ENCODE peak calls at places on chromosome 1, in ten cellular contexts. One of them, this sample, is unnamed.

GRCh38 chr1:98677288-98677687 is 15.8 kb downstream of the SNX7 start:
- DNase-seq in psoas muscle: no peak
- DNase-seq in stimulated activated CD4-positive, alpha-beta T cell treated with anti-CD3 and anti-CD28 coated beads, Interleukin-4, amount 100 ng/mL, for 4 hours: no peak
- DNase-seq in Ammon's horn: no peak
- DNase-seq in GM10248: no peak
- DNase-seq in Peyer's patch: no peak
- DNase-seq in effector memory CD4-positive, alpha-beta T cell: no peak
- DNase-seq in prostate gland: peak; percentile 16
- DNase-seq in DMS53: peak; percentile 70
- DNase-seq in fibroblast of gingiva: peak; percentile 83
- DNase-seq in this sample: no peak

GRCh38 chr1:28538286-28538685 is 14.6 kb upstream of the TRNAU1AP start:
- DNase-seq in fibroblast of gingiva: no peak
- DNase-seq in Peyer's patch: no peak
- DNase-seq in Ammon's horn: no peak
- DNase-seq in psoas muscle: no peak
- DNase-seq in GM10248: no peak
- DNase-seq in stimulated activated CD4-positive, alpha-beta T cell treated with anti-CD3 and anti-CD28 coated beads, Interleukin-4, amount 100 ng/mL, for 4 hours: no peak
- DNase-seq in DMS53: no peak
- DNase-seq in effector memory CD4-positive, alpha-beta T cell: no peak
- DNase-seq in prostate gland: no peak
- DNase-seq in this sample: no peak

GRCh38 chr1:20240012-20240411 is 50.7 kb upstream of the VWA5B1 start:
- DNase-seq in psoas muscle: no peak
- DNase-seq in prostate gland: no peak
- DNase-seq in Peyer's patch: no peak
- DNase-seq in DMS53: no peak
- DNase-seq in Ammon's horn: no peak
- DNase-seq in fibroblast of gingiva: no peak
- DNase-seq in GM10248: no peak
- DNase-seq in stimulated activated CD4-positive, alpha-beta T cell treated with anti-CD3 and anti-CD28 coated beads, Interleukin-4, amount 100 ng/mL, for 4 hours: no peak
- DNase-seq in effector memory CD4-positive, alpha-beta T cell: no peak
- DNase-seq in this sample: no peak

GRCh38 chr1:70553192-70553956 is 142.3 kb downstream of the CTH start:
- DNase-seq in stimulated activated CD4-positive, alpha-beta T cell treated with anti-CD3 and anti-CD28 coated beads, Interleukin-4, amount 100 ng/mL, for 4 hours: no peak
- DNase-seq in Peyer's patch: no peak
- DNase-seq in fibroblast of gingiva: no peak
- DNase-seq in Ammon's horn: no peak
- DNase-seq in effector memory CD4-positive, alpha-beta T cell: no peak
- DNase-seq in GM10248: no peak
- DNase-seq in prostate gland: no peak
- DNase-seq in psoas muscle: no peak
- DNase-seq in DMS53: no peak
- DNase-seq in this sample: no peak

GRCh38 chr1:184150776-184151531 is 99.4 kb downstream of the TSEN15 start:
- DNase-seq in DMS53: no peak
- DNase-seq in prostate gland: no peak
- DNase-seq in fibroblast of gingiva: peak; percentile 67
- DNase-seq in Ammon's horn: peak; percentile 74
- DNase-seq in Peyer's patch: no peak
- DNase-seq in GM10248: no peak
- DNase-seq in effector memory CD4-positive, alpha-beta T cell: no peak
- DNase-seq in stimulated activated CD4-positive, alpha-beta T cell treated with anti-CD3 and anti-CD28 coated beads, Interleukin-4, amount 100 ng/mL, for 4 hours: no peak
- DNase-seq in psoas muscle: peak; percentile 42
- DNase-seq in this sample: no peak

GRCh38 chr1:51555866-51556619 is 37.0 kb upstream of the EPS15 start:
- DNase-seq in stimulated activated CD4-positive, alpha-beta T cell treated with anti-CD3 and anti-CD28 coated beads, Interleukin-4, amount 100 ng/mL, for 4 hours: no peak
- DNase-seq in psoas muscle: no peak
- DNase-seq in effector memory CD4-positive, alpha-beta T cell: no peak
- DNase-seq in DMS53: no peak
- DNase-seq in prostate gland: no peak
- DNase-seq in fibroblast of gingiva: no peak
- DNase-seq in GM10248: no peak
- DNase-seq in Ammon's horn: no peak
- DNase-seq in Peyer's patch: no peak
- DNase-seq in this sample: no peak

GRCh38 chr1:218812360-218812759 is 361.3 kb upstream of the LYPLAL1 start:
- DNase-seq in prostate gland: no peak
- DNase-seq in DMS53: no peak
- DNase-seq in GM10248: no peak
- DNase-seq in stimulated activated CD4-positive, alpha-beta T cell treated with anti-CD3 and anti-CD28 coated beads, Interleukin-4, amount 100 ng/mL, for 4 hours: no peak
- DNase-seq in fibroblast of gingiva: no peak
- DNase-seq in Peyer's patch: no peak
- DNase-seq in psoas muscle: no peak
- DNase-seq in Ammon's horn: no peak
- DNase-seq in effector memory CD4-positive, alpha-beta T cell: no peak
- DNase-seq in this sample: no peak

GRCh38 chr1:153960206-153960605 is 1.8 kb upstream of the CRTC2 start:
- DNase-seq in Ammon's horn: no peak
- DNase-seq in GM10248: no peak
- DNase-seq in stimulated activated CD4-positive, alpha-beta T cell treated with anti-CD3 and anti-CD28 coated beads, Interleukin-4, amount 100 ng/mL, for 4 hours: no peak
- DNase-seq in Peyer's patch: no peak
- DNase-seq in effector memory CD4-positive, alpha-beta T cell: no peak
- DNase-seq in fibroblast of gingiva: no peak
- DNase-seq in prostate gland: no peak
- DNase-seq in psoas muscle: no peak
- DNase-seq in DMS53: no peak
- DNase-seq in this sample: no peak

GRCh38 chr1:10561955-10562354 is 87.2 kb downstream of the PEX14 start:
- DNase-seq in effector memory CD4-positive, alpha-beta T cell: no peak
- DNase-seq in Ammon's horn: no peak
- DNase-seq in psoas muscle: no peak
- DNase-seq in Peyer's patch: no peak
- DNase-seq in GM10248: no peak
- DNase-seq in stimulated activated CD4-positive, alpha-beta T cell treated with anti-CD3 and anti-CD28 coated beads, Interleukin-4, amount 100 ng/mL, for 4 hours: peak; percentile 4
- DNase-seq in DMS53: no peak
- DNase-seq in prostate gland: no peak
- DNase-seq in fibroblast of gingiva: no peak
- DNase-seq in this sample: no peak

GRCh38 chr1:165851034-165851658 is 23.7 kb downstream of the UCK2 start:
- DNase-seq in stimulated activated CD4-positive, alpha-beta T cell treated with anti-CD3 and anti-CD28 coated beads, Interleukin-4, amount 100 ng/mL, for 4 hours: no peak
- DNase-seq in DMS53: no peak
- DNase-seq in effector memory CD4-positive, alpha-beta T cell: no peak
- DNase-seq in Peyer's patch: no peak
- DNase-seq in prostate gland: no peak
- DNase-seq in GM10248: peak; percentile 56
- DNase-seq in psoas muscle: no peak
- DNase-seq in Ammon's horn: no peak
- DNase-seq in fibroblast of gingiva: peak; percentile 12
- DNase-seq in this sample: no peak

GRCh38 chr1:44030606-44031050 is 634 bp downstream of the SLC6A9 start:
- DNase-seq in psoas muscle: peak; percentile 31
- DNase-seq in GM10248: peak; percentile 46
- DNase-seq in effector memory CD4-positive, alpha-beta T cell: no peak
- DNase-seq in prostate gland: no peak
- DNase-seq in stimulated activated CD4-positive, alpha-beta T cell treated with anti-CD3 and anti-CD28 coated beads, Interleukin-4, amount 100 ng/mL, for 4 hours: peak; percentile 40
- DNase-seq in fibroblast of gingiva: peak; percentile 24
- DNase-seq in DMS53: peak; percentile 85
- DNase-seq in Ammon's horn: peak; percentile 83
- DNase-seq in Peyer's patch: no peak
- DNase-seq in this sample: no peak

GRCh38 chr1:38043036-38043747 is 3.4 kb downstream of the POU3F1 start:
- DNase-seq in fibroblast of gingiva: no peak
- DNase-seq in prostate gland: no peak
- DNase-seq in stimulated activated CD4-positive, alpha-beta T cell treated with anti-CD3 and anti-CD28 coated beads, Interleukin-4, amount 100 ng/mL, for 4 hours: no peak
- DNase-seq in GM10248: no peak
- DNase-seq in Peyer's patch: no peak
- DNase-seq in Ammon's horn: no peak
- DNase-seq in effector memory CD4-positive, alpha-beta T cell: no peak
- DNase-seq in DMS53: no peak
- DNase-seq in psoas muscle: no peak
- DNase-seq in this sample: no peak

GRCh38 chr1:160576430-160576829 is 2.9 kb downstream of the CD84 start:
- DNase-seq in stimulated activated CD4-positive, alpha-beta T cell treated with anti-CD3 and anti-CD28 coated beads, Interleukin-4, amount 100 ng/mL, for 4 hours: peak; percentile 43
- DNase-seq in prostate gland: no peak
- DNase-seq in Ammon's horn: peak; percentile 13
- DNase-seq in Peyer's patch: no peak
- DNase-seq in fibroblast of gingiva: no peak
- DNase-seq in effector memory CD4-positive, alpha-beta T cell: no peak
- DNase-seq in DMS53: no peak
- DNase-seq in GM10248: no peak
- DNase-seq in psoas muscle: no peak
- DNase-seq in this sample: no peak

GRCh38 chr1:165474196-165474595 is 29.3 kb upstream of the RXRG start:
- DNase-seq in DMS53: no peak
- DNase-seq in stimulated activated CD4-positive, alpha-beta T cell treated with anti-CD3 and anti-CD28 coated beads, Interleukin-4, amount 100 ng/mL, for 4 hours: no peak
- DNase-seq in effector memory CD4-positive, alpha-beta T cell: no peak
- DNase-seq in psoas muscle: no peak
- DNase-seq in fibroblast of gingiva: no peak
- DNase-seq in Ammon's horn: no peak
- DNase-seq in Peyer's patch: no peak
- DNase-seq in prostate gland: no peak
- DNase-seq in GM10248: no peak
- DNase-seq in this sample: no peak

GRCh38 chr1:48526045-48526714 is 54.2 kb upstream of the SPATA6 start:
- DNase-seq in stimulated activated CD4-positive, alpha-beta T cell treated with anti-CD3 and anti-CD28 coated beads, Interleukin-4, amount 100 ng/mL, for 4 hours: no peak
- DNase-seq in GM10248: no peak
- DNase-seq in DMS53: peak; percentile 70
- DNase-seq in fibroblast of gingiva: peak; percentile 32
- DNase-seq in Peyer's patch: no peak
- DNase-seq in psoas muscle: no peak
- DNase-seq in Ammon's horn: peak; percentile 94
- DNase-seq in prostate gland: peak; percentile 29
- DNase-seq in effector memory CD4-positive, alpha-beta T cell: no peak
- DNase-seq in this sample: no peak

GRCh38 chr1:208387908-208388756 is 143.9 kb upstream of the PLXNA2 start:
- DNase-seq in effector memory CD4-positive, alpha-beta T cell: no peak
- DNase-seq in Peyer's patch: no peak
- DNase-seq in GM10248: no peak
- DNase-seq in prostate gland: no peak
- DNase-seq in stimulated activated CD4-positive, alpha-beta T cell treated with anti-CD3 and anti-CD28 coated beads, Interleukin-4, amount 100 ng/mL, for 4 hours: no peak
- DNase-seq in psoas muscle: no peak
- DNase-seq in Ammon's horn: no peak
- DNase-seq in DMS53: no peak
- DNase-seq in fibroblast of gingiva: no peak
- DNase-seq in this sample: no peak

GRCh38 chr1:201215531-201216357 is 25.1 kb downstream of the IGFN1 start:
- DNase-seq in Peyer's patch: no peak
- DNase-seq in effector memory CD4-positive, alpha-beta T cell: no peak
- DNase-seq in prostate gland: no peak
- DNase-seq in GM10248: no peak
- DNase-seq in stimulated activated CD4-positive, alpha-beta T cell treated with anti-CD3 and anti-CD28 coated beads, Interleukin-4, amount 100 ng/mL, for 4 hours: no peak
- DNase-seq in psoas muscle: no peak
- DNase-seq in fibroblast of gingiva: no peak
- DNase-seq in Ammon's horn: no peak
- DNase-seq in DMS53: no peak
- DNase-seq in this sample: no peak

GRCh38 chr1:233885196-233886028 is 19.1 kb upstream of the SLC35F3 start:
- DNase-seq in fibroblast of gingiva: no peak
- DNase-seq in DMS53: no peak
- DNase-seq in Ammon's horn: no peak
- DNase-seq in effector memory CD4-positive, alpha-beta T cell: no peak
- DNase-seq in stimulated activated CD4-positive, alpha-beta T cell treated with anti-CD3 and anti-CD28 coated beads, Interleukin-4, amount 100 ng/mL, for 4 hours: no peak
- DNase-seq in psoas muscle: no peak
- DNase-seq in prostate gland: no peak
- DNase-seq in GM10248: no peak
- DNase-seq in Peyer's patch: no peak
- DNase-seq in this sample: no peak

GRCh38 chr1:26472330-26472900 is at the start of gene HMGN2:
- DNase-seq in effector memory CD4-positive, alpha-beta T cell: peak; percentile 83
- DNase-seq in Peyer's patch: peak; percentile 92
- DNase-seq in psoas muscle: peak; percentile 88
- DNase-seq in DMS53: peak; percentile 96
- DNase-seq in fibroblast of gingiva: peak; percentile 80
- DNase-seq in Ammon's horn: peak; percentile 93
- DNase-seq in stimulated activated CD4-positive, alpha-beta T cell treated with anti-CD3 and anti-CD28 coated beads, Interleukin-4, amount 100 ng/mL, for 4 hours: peak; percentile 88
- DNase-seq in prostate gland: peak; percentile 91
- DNase-seq in GM10248: peak; percentile 86
- DNase-seq in this sample: peak; percentile 78

GRCh38 chr1:24952413-24952841 is 22.4 kb upstream of the RUNX3 start:
- DNase-seq in Ammon's horn: no peak
- DNase-seq in GM10248: no peak
- DNase-seq in Peyer's patch: peak; percentile 9
- DNase-seq in effector memory CD4-positive, alpha-beta T cell: no peak
- DNase-seq in stimulated activated CD4-positive, alpha-beta T cell treated with anti-CD3 and anti-CD28 coated beads, Interleukin-4, amount 100 ng/mL, for 4 hours: no peak
- DNase-seq in fibroblast of gingiva: no peak
- DNase-seq in DMS53: no peak
- DNase-seq in psoas muscle: no peak
- DNase-seq in prostate gland: no peak
- DNase-seq in this sample: no peak

GRCh38 chr1:222455188-222455879 is 92.6 kb downstream of the HHIPL2 start:
- DNase-seq in DMS53: peak; percentile 85
- DNase-seq in stimulated activated CD4-positive, alpha-beta T cell treated with anti-CD3 and anti-CD28 coated beads, Interleukin-4, amount 100 ng/mL, for 4 hours: peak; percentile 75
- DNase-seq in Peyer's patch: peak; percentile 75
- DNase-seq in prostate gland: peak; percentile 79
- DNase-seq in psoas muscle: peak; percentile 83
- DNase-seq in effector memory CD4-positive, alpha-beta T cell: peak; percentile 68
- DNase-seq in GM10248: peak; percentile 75
- DNase-seq in Ammon's horn: peak; percentile 96
- DNase-seq in fibroblast of gingiva: peak; percentile 86
- DNase-seq in this sample: peak; percentile 50

GRCh38 chr1:84122780-84123382 is 21.2 kb upstream of the PRKACB start:
- DNase-seq in psoas muscle: peak; percentile 17
- DNase-seq in Ammon's horn: peak; percentile 79
- DNase-seq in prostate gland: peak; percentile 48
- DNase-seq in fibroblast of gingiva: peak; percentile 45
- DNase-seq in stimulated activated CD4-positive, alpha-beta T cell treated with anti-CD3 and anti-CD28 coated beads, Interleukin-4, amount 100 ng/mL, for 4 hours: peak; percentile 44
- DNase-seq in effector memory CD4-positive, alpha-beta T cell: peak; percentile 22
- DNase-seq in GM10248: peak; percentile 15
- DNase-seq in DMS53: peak; percentile 82
- DNase-seq in Peyer's patch: no peak
- DNase-seq in this sample: no peak

GRCh38 chr1:115134850-115135484 is 45.7 kb upstream of the TSPAN2 start:
- DNase-seq in prostate gland: no peak
- DNase-seq in psoas muscle: no peak
- DNase-seq in stimulated activated CD4-positive, alpha-beta T cell treated with anti-CD3 and anti-CD28 coated beads, Interleukin-4, amount 100 ng/mL, for 4 hours: no peak
- DNase-seq in fibroblast of gingiva: peak; percentile 79
- DNase-seq in GM10248: no peak
- DNase-seq in Peyer's patch: no peak
- DNase-seq in DMS53: no peak
- DNase-seq in Ammon's horn: no peak
- DNase-seq in effector memory CD4-positive, alpha-beta T cell: no peak
- DNase-seq in this sample: no peak

GRCh38 chr1:10530756-10531155 is 56.0 kb downstream of the PEX14 start:
- DNase-seq in effector memory CD4-positive, alpha-beta T cell: no peak
- DNase-seq in Peyer's patch: no peak
- DNase-seq in fibroblast of gingiva: no peak
- DNase-seq in GM10248: no peak
- DNase-seq in DMS53: no peak
- DNase-seq in Ammon's horn: no peak
- DNase-seq in stimulated activated CD4-positive, alpha-beta T cell treated with anti-CD3 and anti-CD28 coated beads, Interleukin-4, amount 100 ng/mL, for 4 hours: no peak
- DNase-seq in prostate gland: no peak
- DNase-seq in psoas muscle: no peak
- DNase-seq in this sample: no peak

GRCh38 chr1:88726697-88727096 is 42.6 kb downstream of the PKN2 start:
- DNase-seq in effector memory CD4-positive, alpha-beta T cell: no peak
- DNase-seq in Peyer's patch: no peak
- DNase-seq in DMS53: no peak
- DNase-seq in fibroblast of gingiva: no peak
- DNase-seq in GM10248: no peak
- DNase-seq in Ammon's horn: no peak
- DNase-seq in stimulated activated CD4-positive, alpha-beta T cell treated with anti-CD3 and anti-CD28 coated beads, Interleukin-4, amount 100 ng/mL, for 4 hours: no peak
- DNase-seq in prostate gland: no peak
- DNase-seq in psoas muscle: no peak
- DNase-seq in this sample: no peak

GRCh38 chr1:32867671-32868070 is 3.0 kb downstream of the FNDC5 start:
- DNase-seq in Peyer's patch: no peak
- DNase-seq in fibroblast of gingiva: no peak
- DNase-seq in psoas muscle: no peak
- DNase-seq in effector memory CD4-positive, alpha-beta T cell: no peak
- DNase-seq in GM10248: no peak
- DNase-seq in stimulated activated CD4-positive, alpha-beta T cell treated with anti-CD3 and anti-CD28 coated beads, Interleukin-4, amount 100 ng/mL, for 4 hours: no peak
- DNase-seq in Ammon's horn: no peak
- DNase-seq in prostate gland: no peak
- DNase-seq in DMS53: no peak
- DNase-seq in this sample: no peak

GRCh38 chr1:83816836-83817235 is 182.1 kb downstream of the TTLL7 start:
- DNase-seq in fibroblast of gingiva: no peak
- DNase-seq in effector memory CD4-positive, alpha-beta T cell: no peak
- DNase-seq in Ammon's horn: no peak
- DNase-seq in DMS53: no peak
- DNase-seq in GM10248: no peak
- DNase-seq in Peyer's patch: no peak
- DNase-seq in stimulated activated CD4-positive, alpha-beta T cell treated with anti-CD3 and anti-CD28 coated beads, Interleukin-4, amount 100 ng/mL, for 4 hours: no peak
- DNase-seq in psoas muscle: no peak
- DNase-seq in prostate gland: peak; percentile 7
- DNase-seq in this sample: no peak

GRCh38 chr1:173052681-173053196 is 2.0 kb upstream of the TNFSF18 start:
- DNase-seq in GM10248: no peak
- DNase-seq in effector memory CD4-positive, alpha-beta T cell: no peak
- DNase-seq in stimulated activated CD4-positive, alpha-beta T cell treated with anti-CD3 and anti-CD28 coated beads, Interleukin-4, amount 100 ng/mL, for 4 hours: no peak
- DNase-seq in fibroblast of gingiva: no peak
- DNase-seq in Peyer's patch: no peak
- DNase-seq in Ammon's horn: no peak
- DNase-seq in psoas muscle: no peak
- DNase-seq in DMS53: no peak
- DNase-seq in prostate gland: peak; percentile 46
- DNase-seq in this sample: no peak